ENCODE peak calls at places on chromosome 17, in four cellular contexts. One of them, this sample, is unnamed.
A peak's percentile ranks its signal among the peaks of the same experiment; 100 is the strongest.

GRCh38 chr17:35188111-35188510 is 6.1 kb downstream of the SLC35G3 start:
- DNase-seq in fibroblast of gingiva: no peak
- DNase-seq in activated CD4-positive, alpha-beta T cell treated with anti-CD3 and anti-CD28 coated beads, Interleukin-2, amount 50 U/mL, for 1 hour: no peak
- DNase-seq in foreskin melanocyte: no peak
- DNase-seq in this sample: peak; percentile 78

GRCh38 chr17:3474212-3474611 is 1.6 kb upstream of the ASPA start:
- DNase-seq in fibroblast of gingiva: peak; percentile 51
- DNase-seq in activated CD4-positive, alpha-beta T cell treated with anti-CD3 and anti-CD28 coated beads, Interleukin-2, amount 50 U/mL, for 1 hour: no peak
- DNase-seq in foreskin melanocyte: peak; percentile 19
- DNase-seq in this sample: no peak

GRCh38 chr17:30600830-30601494 is 123.8 kb downstream of the GOSR1 start:
- DNase-seq in activated CD4-positive, alpha-beta T cell treated with anti-CD3 and anti-CD28 coated beads, Interleukin-2, amount 50 U/mL, for 1 hour: peak; percentile 2
- DNase-seq in foreskin melanocyte: peak; percentile 18
- DNase-seq in fibroblast of gingiva: peak; percentile 2
- DNase-seq in this sample: peak; percentile 39

GRCh38 chr17:59830007-59830630 is 62.6 kb downstream of the TUBD1 start:
- DNase-seq in fibroblast of gingiva: peak; percentile 14
- DNase-seq in foreskin melanocyte: no peak
- DNase-seq in activated CD4-positive, alpha-beta T cell treated with anti-CD3 and anti-CD28 coated beads, Interleukin-2, amount 50 U/mL, for 1 hour: no peak
- DNase-seq in this sample: peak; percentile 61

GRCh38 chr17:78862073-78863023 is 21.7 kb upstream of the USP36 start:
- DNase-seq in fibroblast of gingiva: peak; percentile 95
- DNase-seq in activated CD4-positive, alpha-beta T cell treated with anti-CD3 and anti-CD28 coated beads, Interleukin-2, amount 50 U/mL, for 1 hour: no peak
- DNase-seq in foreskin melanocyte: peak; percentile 100
- DNase-seq in this sample: peak; percentile 83

GRCh38 chr17:19237389-19238166 is 412 bp downstream of the EPN2 start:
- DNase-seq in activated CD4-positive, alpha-beta T cell treated with anti-CD3 and anti-CD28 coated beads, Interleukin-2, amount 50 U/mL, for 1 hour: peak; percentile 10
- DNase-seq in fibroblast of gingiva: no peak
- DNase-seq in foreskin melanocyte: no peak
- DNase-seq in this sample: no peak

GRCh38 chr17:78394209-78394608 is 15.8 kb downstream of the PGS1 start:
- DNase-seq in fibroblast of gingiva: no peak
- DNase-seq in activated CD4-positive, alpha-beta T cell treated with anti-CD3 and anti-CD28 coated beads, Interleukin-2, amount 50 U/mL, for 1 hour: no peak
- DNase-seq in foreskin melanocyte: no peak
- DNase-seq in this sample: no peak

GRCh38 chr17:14311979-14312378 is 11.1 kb downstream of the HS3ST3B1 start:
- DNase-seq in activated CD4-positive, alpha-beta T cell treated with anti-CD3 and anti-CD28 coated beads, Interleukin-2, amount 50 U/mL, for 1 hour: no peak
- DNase-seq in foreskin melanocyte: no peak
- DNase-seq in fibroblast of gingiva: no peak
- DNase-seq in this sample: no peak

GRCh38 chr17:45296833-45297124 is 20.0 kb downstream of the MAP3K14 start:
- DNase-seq in activated CD4-positive, alpha-beta T cell treated with anti-CD3 and anti-CD28 coated beads, Interleukin-2, amount 50 U/mL, for 1 hour: no peak
- DNase-seq in fibroblast of gingiva: no peak
- DNase-seq in foreskin melanocyte: no peak
- DNase-seq in this sample: no peak

GRCh38 chr17:74274703-74275340 is 788 bp downstream of the DNAI2 start:
- DNase-seq in foreskin melanocyte: no peak
- DNase-seq in activated CD4-positive, alpha-beta T cell treated with anti-CD3 and anti-CD28 coated beads, Interleukin-2, amount 50 U/mL, for 1 hour: no peak
- DNase-seq in fibroblast of gingiva: no peak
- DNase-seq in this sample: no peak

GRCh38 chr17:1186923-1187771 is 7.4 kb upstream of the ABR start:
- DNase-seq in fibroblast of gingiva: peak; percentile 83
- DNase-seq in foreskin melanocyte: peak; percentile 85
- DNase-seq in activated CD4-positive, alpha-beta T cell treated with anti-CD3 and anti-CD28 coated beads, Interleukin-2, amount 50 U/mL, for 1 hour: peak; percentile 72
- DNase-seq in this sample: peak; percentile 83

GRCh38 chr17:74532115-74532514 is 840 bp upstream of the CD300LB start:
- DNase-seq in foreskin melanocyte: no peak
- DNase-seq in activated CD4-positive, alpha-beta T cell treated with anti-CD3 and anti-CD28 coated beads, Interleukin-2, amount 50 U/mL, for 1 hour: no peak
- DNase-seq in fibroblast of gingiva: no peak
- DNase-seq in this sample: no peak

GRCh38 chr17:50047488-50048126 is 8.3 kb upstream of the ITGA3 start:
- DNase-seq in fibroblast of gingiva: no peak
- DNase-seq in activated CD4-positive, alpha-beta T cell treated with anti-CD3 and anti-CD28 coated beads, Interleukin-2, amount 50 U/mL, for 1 hour: no peak
- DNase-seq in foreskin melanocyte: no peak
- DNase-seq in this sample: peak; percentile 91